ENCODE peak calls at places on chromosomes 5 and 9, in five cellular contexts. F is CD8-positive, alpha-beta memory T cell; B is breast epithelium; R is AG04450; V is CD8-positive, alpha-beta T cell. P is an unnamed sample.

GRCh38 chr9:93172646-93173364 is 11.1 kb upstream of the WNK2 start:
- DNase-seq in F (no peak), V (no peak), B (no peak), R (no peak), P (no peak)

GRCh38 chr9:97853056-97853843 is at the start of gene FOXE1:
- DNase-seq in R (no peak), B (no peak), V (peak), F (no peak), P (no peak)

GRCh38 chr5:135934939-135935338 is 19.8 kb downstream of the LECT2 start:
- DNase-seq in B (no peak), F (no peak), V (no peak), R (peak), P (no peak)

GRCh38 chr5:34609951-34610431 is 46.1 kb upstream of the RAI14 start:
- DNase-seq in V (no peak), B (no peak), F (no peak), R (no peak), P (no peak)

GRCh38 chr5:146753618-146754123 is 124.9 kb downstream of the PPP2R2B start:
- DNase-seq in V (no peak), R (no peak), F (no peak), B (no peak), P (no peak)

GRCh38 chr5:169650701-169651331 is 13.7 kb downstream of the DOCK2 start:
- DNase-seq in R (peak), B (no peak), V (no peak), F (no peak), P (no peak)

GRCh38 chr5:168135897-168136296 is 155.5 kb upstream of the WWC1 start:
- DNase-seq in V (no peak), F (no peak), B (no peak), R (no peak), P (no peak)

GRCh38 chr9:37999501-38000189 is 69.4 kb downstream of the SHB start:
- DNase-seq in B (no peak), V (no peak), F (no peak), R (no peak), P (peak)

GRCh38 chr5:42242210-42242609 is 181.0 kb upstream of the GHR start:
- DNase-seq in F (no peak), B (no peak), R (no peak), V (no peak), P (no peak)

GRCh38 chr9:33132249-33132772 is 34.8 kb downstream of the B4GALT1 start:
- DNase-seq in V (no peak), B (no peak), F (no peak), R (peak), P (no peak)

GRCh38 chr9:91589101-91589553 is 165.5 kb upstream of the NFIL3 start:
- DNase-seq in B (no peak), R (peak), F (no peak), V (no peak), P (no peak)

GRCh38 chr9:99296375-99296951 is 74.4 kb downstream of the SEC61B start:
- DNase-seq in B (no peak), F (no peak), R (no peak), V (peak), P (no peak)

GRCh38 chr5:32710335-32710858 is 724 bp upstream of the NPR3 start:
- DNase-seq in B (no peak), V (no peak), F (no peak), R (no peak), P (no peak)

GRCh38 chr5:34715711-34716110 is 59.6 kb downstream of the RAI14 start:
- DNase-seq in R (no peak), V (no peak), B (no peak), F (no peak), P (no peak)

GRCh38 chr5:139061274-139061673 is 136.9 kb downstream of the SIL1 start:
- DNase-seq in B (no peak), R (no peak), F (no peak), V (no peak), P (peak)

GRCh38 chr9:91809581-91810285 is 140.3 kb downstream of the ROR2 start:
- DNase-seq in V (no peak), F (no peak), R (no peak), B (no peak), P (no peak)

GRCh38 chr5:62594364-62594984 is 15.9 kb downstream of the LRRC70 start:
- DNase-seq in F (no peak), B (no peak), V (no peak), R (no peak), P (no peak)

GRCh38 chr5:126508962-126509279 is 85.7 kb downstream of the GRAMD2B start:
- DNase-seq in R (no peak), V (no peak), B (no peak), F (no peak), P (no peak)

GRCh38 chr9:20640331-20641187 is 18.3 kb upstream of the MLLT3 start:
- DNase-seq in V (peak), F (peak), B (peak), R (no peak), P (no peak)

GRCh38 chr9:113675475-113675941 is 200.6 kb upstream of the ZNF618 start:
- DNase-seq in B (no peak), R (peak), F (no peak), V (no peak), P (no peak)

GRCh38 chr5:141369994-141370848 is at the start of gene PCDHGB3:
- DNase-seq in F (peak), R (no peak), V (peak), B (no peak), P (no peak)

GRCh38 chr5:57499262-57500050 is 16.8 kb upstream of the ACTBL2 start:
- DNase-seq in V (no peak), R (no peak), F (no peak), B (no peak), P (peak)

GRCh38 chr5:59025734-59026133 is 442.9 kb downstream of the RAB3C start:
- DNase-seq in B (no peak), F (no peak), V (no peak), R (no peak), P (no peak)

GRCh38 chr9:108671794-108672193 is 184.0 kb downstream of the ACTL7B start:
- DNase-seq in R (no peak), V (no peak), F (no peak), B (no peak), P (no peak)

GRCh38 chr9:30078195-30078594 is 2306.2 kb upstream of the ACO1 start:
- DNase-seq in F (no peak), V (no peak), B (no peak), R (no peak), P (no peak)

GRCh38 chr9:92342825-92343488 is 17.2 kb downstream of the CENPP start:
- DNase-seq in R (no peak), B (no peak), F (no peak), V (no peak), P (no peak)

GRCh38 chr9:113564804-113565237 is 101.3 kb downstream of the RGS3 start:
- DNase-seq in F (no peak), B (peak), R (no peak), V (no peak), P (peak)

GRCh38 chr5:82586176-82586575 is 308.0 kb upstream of the RPS23 start:
- DNase-seq in V (no peak), R (no peak), B (no peak), F (no peak), P (no peak)

GRCh38 chr5:10288600-10289213 is 19.0 kb downstream of the CMBL start:
- DNase-seq in R (no peak), V (peak), B (peak), F (no peak), P (no peak)

GRCh38 chr9:77386187-77386586 is 208.9 kb downstream of the VPS13A start:
- DNase-seq in V (no peak), R (no peak), F (no peak), B (no peak), P (no peak)

GRCh38 chr5:164772122-164772521 is 1266.7 kb downstream of the MAT2B start:
- DNase-seq in B (no peak), F (no peak), R (no peak), V (no peak), P (no peak)

GRCh38 chr9:37508834-37509206 is 23.1 kb downstream of the POLR1E start:
- DNase-seq in F (no peak), R (no peak), V (no peak), B (no peak), P (no peak)

GRCh38 chr5:163586431-163587033 is 81.1 kb downstream of the MAT2B start:
- DNase-seq in B (no peak), F (no peak), R (no peak), V (no peak), P (no peak)

GRCh38 chr9:134433101-134433500 is 106.8 kb downstream of the RXRA start:
- DNase-seq in B (no peak), R (no peak), V (no peak), F (no peak), P (peak)

GRCh38 chr5:148913985-148914421 is 87.6 kb downstream of the ADRB2 start:
- DNase-seq in V (no peak), F (no peak), B (no peak), R (peak), P (no peak)

GRCh38 chr5:153623906-153624765 is 133.7 kb downstream of the GRIA1 start:
- DNase-seq in V (no peak), F (no peak), B (no peak), R (no peak), P (no peak)

GRCh38 chr5:37814699-37815098 is 25.1 kb downstream of the GDNF start:
- DNase-seq in V (no peak), R (no peak), F (no peak), B (no peak), P (no peak)

GRCh38 chr5:37812365-37812764 is 27.5 kb downstream of the GDNF start:
- DNase-seq in V (no peak), B (no peak), R (no peak), F (no peak), P (no peak)

GRCh38 chr5:37815913-37816312 is 23.9 kb downstream of the GDNF start:
- DNase-seq in R (no peak), V (no peak), F (no peak), B (no peak), P (no peak)

GRCh38 chr5:37816883-37817282 is 23.0 kb downstream of the GDNF start:
- DNase-seq in B (no peak), F (no peak), R (no peak), V (no peak), P (peak)

GRCh38 chr5:37816331-37816730 is 23.5 kb downstream of the GDNF start:
- DNase-seq in V (no peak), B (no peak), R (no peak), F (no peak), P (no peak)
- H3K27ac ChIP-seq in V (no peak), B (no peak), R (no peak), F (no peak), P (peak)

DNA sequence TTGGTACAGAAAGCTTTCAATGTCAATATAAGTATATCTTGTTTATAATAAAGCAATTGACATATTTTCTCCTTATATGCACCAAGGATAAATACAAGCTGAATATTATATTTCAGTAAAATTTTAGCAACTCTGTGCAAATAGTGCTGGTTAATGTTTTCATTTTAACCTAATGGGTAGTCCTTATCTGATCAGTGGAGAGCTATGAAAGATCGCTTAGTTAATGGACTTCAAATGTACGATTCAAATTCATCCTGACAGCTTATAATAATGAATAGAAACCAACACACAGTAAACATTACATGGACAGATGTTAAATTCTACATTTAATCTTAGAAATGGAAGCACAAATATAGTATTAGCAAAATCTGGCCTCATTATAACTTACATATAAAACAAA is 1495.2 kb upstream of the C9orf72 start:
- DNase-seq in B (no peak), F (no peak), V (no peak), R (no peak), P (no peak)
- H3K27ac ChIP-seq in B (no peak), F (no peak), V (no peak), R (no peak), P (no peak)

DNA sequence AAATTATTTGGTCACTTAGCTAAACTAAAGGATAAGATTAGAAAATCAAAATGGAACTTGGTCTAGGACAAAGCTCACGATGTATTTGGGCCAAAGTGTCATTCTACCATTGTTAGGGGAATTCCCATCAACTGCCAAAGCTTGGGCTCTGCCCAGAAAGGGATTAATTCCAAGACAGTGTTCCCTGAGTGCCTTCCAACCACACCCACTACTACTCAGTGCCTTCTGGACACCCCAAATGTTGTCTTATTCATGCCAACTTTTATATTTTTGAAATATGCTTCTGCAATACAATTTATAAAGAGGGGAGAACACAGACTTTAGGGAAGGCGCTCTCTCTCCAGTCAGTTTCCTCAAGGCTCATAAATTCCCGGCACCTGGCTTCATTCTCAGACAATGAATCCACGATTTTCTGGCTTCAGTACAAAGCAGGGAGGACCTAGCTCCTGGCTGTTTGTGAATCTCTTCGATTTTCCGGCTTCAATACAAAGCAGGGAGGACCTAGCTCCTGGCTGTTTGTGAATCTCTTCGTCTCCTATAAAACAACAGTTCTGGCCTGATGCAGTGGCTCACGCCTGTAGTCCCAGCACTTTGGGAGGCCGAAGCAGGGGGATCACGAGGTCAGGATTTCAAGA is 120.1 kb upstream of the MYO10 start:
- DNase-seq in F (no peak), V (no peak), B (no peak), R (no peak), P (no peak)
- H3K27ac ChIP-seq in F (no peak), V (no peak), B (peak), R (no peak), P (no peak)

GRCh38 chr9:71814226-71814625 is 45.9 kb upstream of the CEMIP2 start:
- DNase-seq in R (no peak), V (no peak), F (no peak), B (no peak), P (no peak)
- H3K27ac ChIP-seq in R (no peak), V (no peak), F (no peak), B (peak), P (no peak)

GRCh38 chr5:112146323-112146848 is 272.7 kb downstream of the EPB41L4A start:
- DNase-seq in B (no peak), F (no peak), R (peak), V (no peak), P (no peak)
- H3K27ac ChIP-seq in B (no peak), F (no peak), R (peak), V (no peak), P (no peak)